ENCODE peak calls at places on chromosome 16, in eight cellular contexts. J is GM23338, A is HCT116, Q is endothelial cell of umbilical vein, O is GM12878, F is K562, Y is H1, X is HepG2. S is an unnamed sample.

GRCh38 chr16:49460786-49461470 is 87.3 kb downstream of the C16orf78 start:
- DNase-seq in Y (no peak), A (no peak), O (no peak), F (no peak), X (no peak), Q (no peak), J (no peak), S (no peak)

GRCh38 chr16:8721693-8722348 is 47.4 kb downstream of the ABAT start:
- DNase-seq in F (no peak), Q (no peak), A (no peak), O (no peak), X (no peak), Y (no peak), J (peak), S (no peak)

GRCh38 chr16:56997264-56997663 is 7.9 kb downstream of the NLRC5 start:
- DNase-seq in F (no peak), X (no peak), J (no peak), Q (no peak), O (no peak), A (no peak), Y (no peak), S (no peak)

GRCh38 chr16:11256657-11257130 is 690 bp upstream of the SOCS1 start:
- DNase-seq in Q (no peak), O (no peak), F (peak), J (peak), Y (no peak), X (no peak), A (no peak), S (no peak)

GRCh38 chr16:8346291-8346690 is 244.0 kb downstream of the TMEM114 start:
- DNase-seq in X (peak), F (peak), A (no peak), O (no peak), J (peak), Y (no peak), Q (no peak), S (peak)

GRCh38 chr16:82824408-82824807 is 197.6 kb downstream of the CDH13 start:
- DNase-seq in O (no peak), X (no peak), Y (no peak), A (no peak), Q (no peak), J (no peak), F (no peak), S (no peak)

GRCh38 chr16:2282262-2282661 is 14.3 kb upstream of the RNPS1 start:
- DNase-seq in Y (no peak), Q (no peak), A (no peak), X (no peak), J (no peak), F (no peak), O (no peak), S (no peak)

GRCh38 chr16:46638947-46639925 is 18.1 kb upstream of the SHCBP1 start:
- DNase-seq in J (no peak), X (no peak), F (no peak), A (no peak), O (no peak), Y (no peak), Q (no peak), S (no peak)

GRCh38 chr16:87541004-87541881 is 48.4 kb upstream of the ZCCHC14 start:
- DNase-seq in O (no peak), X (no peak), A (no peak), Q (no peak), Y (no peak), F (no peak), J (no peak), S (no peak)

GRCh38 chr16:89104930-89105571 is 11.4 kb downstream of the ACSF3 start:
- DNase-seq in O (no peak), J (no peak), A (no peak), F (no peak), Y (no peak), Q (no peak), X (no peak), S (no peak)

GRCh38 chr16:86515420-86515779 is 5.1 kb downstream of the FOXF1 start:
- DNase-seq in Y (no peak), Q (no peak), F (no peak), X (no peak), O (no peak), J (peak), A (no peak), S (no peak)

GRCh38 chr16:86512301-86512859 is 2.1 kb downstream of the FOXF1 start:
- DNase-seq in Y (no peak), J (no peak), Q (no peak), A (no peak), X (no peak), O (no peak), F (no peak), S (no peak)

GRCh38 chr16:86514656-86515376 is 4.5 kb downstream of the FOXF1 start:
- DNase-seq in O (no peak), A (no peak), J (no peak), Y (no peak), F (no peak), X (no peak), Q (no peak), S (no peak)

GRCh38 chr16:86512860-86513470 is 2.6 kb downstream of the FOXF1 start:
- DNase-seq in A (no peak), X (no peak), O (no peak), Q (no peak), Y (no peak), F (no peak), J (no peak), S (no peak)

DNA sequence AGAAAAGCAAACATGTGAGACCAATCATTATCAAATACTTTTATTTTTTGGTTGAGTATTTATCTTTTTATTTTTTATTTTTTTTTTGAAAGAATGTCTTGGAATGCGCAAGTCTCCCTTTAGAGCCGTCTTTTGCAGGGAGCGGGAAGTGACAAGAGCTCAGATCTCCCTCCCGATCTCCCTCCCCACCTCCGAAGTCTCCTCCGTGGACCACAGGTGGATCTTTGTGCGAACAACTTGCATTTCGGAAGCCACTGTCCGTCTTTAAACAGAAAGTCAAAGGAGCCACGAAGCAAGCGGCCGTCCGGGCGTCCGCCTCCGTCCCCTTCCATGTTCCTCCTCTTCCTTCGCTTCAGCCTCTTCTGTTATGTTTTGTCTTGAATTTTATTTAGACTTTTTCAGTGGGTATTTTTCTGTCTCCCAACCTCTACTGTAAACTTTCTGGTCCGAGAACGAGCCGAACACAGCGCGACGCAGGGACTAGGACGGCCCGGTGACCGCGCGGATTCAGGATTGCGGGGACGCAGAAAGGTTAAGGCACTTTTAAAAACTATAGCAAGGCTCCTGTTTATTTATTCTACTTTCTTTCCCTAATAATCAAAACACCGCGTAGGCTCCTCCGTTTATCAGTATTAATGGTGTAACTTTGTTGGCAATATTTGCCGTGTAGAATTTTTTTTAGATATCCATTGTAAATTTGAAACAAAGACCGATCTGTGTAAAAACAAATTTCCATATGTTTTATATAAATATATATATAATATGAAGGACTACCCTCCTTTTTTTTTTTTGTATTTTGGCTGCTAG is 3.3 kb downstream of the FOXF1 start:
- DNase-seq in F (no peak), O (no peak), Y (no peak), Q (no peak), J (no peak), X (no peak), A (no peak), S (no peak)
- H3K27ac ChIP-seq in F (no peak), O (no peak), Y (no peak), Q (no peak), J (no peak), X (no peak), A (no peak), S (no peak)

GRCh38 chr16:647173-647902 is 1.8 kb upstream of the WDR90 start:
- DNase-seq in J (no peak), F (no peak), X (no peak), Q (no peak), A (no peak), Y (no peak), O (no peak), S (no peak)

GRCh38 chr16:648071-648785 is 937 bp upstream of the WDR90 start:
- DNase-seq in Y (no peak), A (no peak), J (peak), F (no peak), Q (no peak), O (no peak), X (peak), S (no peak)

GRCh38 chr16:644556-644955 is 2.9 kb downstream of the MCRIP2 start:
- DNase-seq in O (no peak), Y (no peak), F (no peak), J (no peak), A (no peak), Q (no peak), X (no peak), S (no peak)

GRCh38 chr16:645852-646678 is 3.1 kb upstream of the WDR90 start:
- DNase-seq in F (no peak), Y (no peak), A (no peak), X (peak), J (peak), Q (no peak), O (no peak), S (no peak)

DNA sequence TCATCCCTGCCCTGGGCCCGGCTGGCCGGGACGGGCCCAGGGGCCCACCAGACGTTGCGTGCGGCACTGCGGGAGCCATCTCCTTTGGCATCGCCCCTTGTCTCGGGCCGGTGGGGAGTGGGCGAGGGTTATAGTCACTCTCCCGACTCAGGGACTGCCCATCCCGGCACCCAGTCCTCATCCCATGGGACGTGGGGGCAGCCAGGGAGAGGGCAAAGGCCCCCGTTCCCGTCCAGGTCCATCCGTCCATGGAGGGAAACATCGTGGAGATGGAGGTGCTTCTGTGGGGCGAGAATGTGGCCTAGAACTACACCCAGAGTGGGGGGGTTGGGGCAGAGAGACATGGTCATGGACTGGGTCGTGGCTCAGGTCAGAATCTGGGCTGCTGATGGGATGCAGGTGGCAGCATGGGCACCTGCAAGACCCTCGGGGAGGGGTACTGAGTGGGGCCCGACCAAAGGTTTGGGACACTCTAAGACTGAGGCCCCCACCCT is 2.4 kb upstream of the WDR90 start:
- DNase-seq in O (no peak), Y (no peak), F (no peak), A (no peak), X (no peak), Q (no peak), J (no peak), S (no peak)
- TF ChIP-seq POLR2AphosphoS5 in O (no peak), Y (no peak), F (no peak), A (no peak), X (peak), Q (no peak), J (no peak), S (peak)

GRCh38 chr16:51149251-51149661 is 1.8 kb downstream of the SALL1 start:
- DNase-seq in Q (no peak), X (no peak), J (peak), Y (no peak), F (no peak), O (no peak), A (no peak), S (no peak)
- TF ChIP-seq EZH2 in Q (no peak), X (no peak), J (peak), Y (no peak), F (no peak), O (no peak), A (no peak), S (no peak)

DNA sequence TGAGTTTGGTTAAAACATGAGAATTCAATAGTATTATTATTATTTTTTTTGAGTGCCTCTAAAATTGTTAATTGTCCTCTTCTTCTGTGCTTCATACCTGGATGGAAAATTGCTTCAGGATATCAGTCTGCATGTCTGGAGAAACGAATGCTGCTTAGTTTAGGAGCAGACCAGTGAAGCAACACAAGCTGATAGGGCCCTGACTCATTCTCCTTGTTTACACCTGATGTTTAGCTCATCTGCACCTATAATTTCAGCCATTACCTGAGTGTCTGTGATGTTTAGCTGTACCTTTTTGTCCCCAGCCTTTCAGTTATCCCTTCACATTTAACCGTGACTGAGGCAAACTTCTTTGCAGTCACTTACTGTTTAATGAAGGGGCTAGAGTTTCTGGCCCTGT is 14.8 kb downstream of the SNTB2 start:
- DNase-seq in F (no peak), A (no peak), X (no peak), Y (no peak), Q (peak), O (no peak), J (no peak), S (no peak)
- H3K27ac ChIP-seq in F (no peak), A (no peak), X (no peak), Y (no peak), Q (no peak), O (no peak), J (peak), S (peak)

GRCh38 chr16:17312100-17312732 is 158.5 kb downstream of the XYLT1 start:
- DNase-seq in F (no peak), J (no peak), O (no peak), Y (no peak), Q (no peak), X (no peak), A (peak), S (no peak)
- TF ChIP-seq POLR2AphosphoS5 in F (no peak), J (no peak), O (no peak), Y (no peak), Q (no peak), X (no peak), A (peak), S (no peak)

S was measured in SK-N-MC.